ENCODE peak calls at places on chromosomes 12 and 14, in five cellular contexts. One of them, this sample, is unnamed.

GRCh38 chr12:106296179-106296877 is 6.2 kb upstream of the TCP11L2 start:
- DNase-seq in upper lobe of right lung: no peak
- DNase-seq in fibroblast of villous mesenchyme: peak
- DNase-seq in A549: peak
- DNase-seq in thyroid gland: no peak
- DNase-seq in this sample: no peak

GRCh38 chr14:59897757-59898383 is 22.1 kb upstream of the LRRC9 start:
- DNase-seq in thyroid gland: peak
- DNase-seq in upper lobe of right lung: no peak
- DNase-seq in A549: peak
- DNase-seq in fibroblast of villous mesenchyme: no peak
- DNase-seq in this sample: peak

GRCh38 chr12:15601210-15601800 is 187.9 kb downstream of the EPS8 start:
- DNase-seq in thyroid gland: no peak
- DNase-seq in fibroblast of villous mesenchyme: peak
- DNase-seq in upper lobe of right lung: no peak
- DNase-seq in A549: peak
- DNase-seq in this sample: no peak

GRCh38 chr12:126069549-126070165 is 1004.4 kb downstream of the AACS start:
- DNase-seq in thyroid gland: peak
- DNase-seq in fibroblast of villous mesenchyme: peak
- DNase-seq in A549: peak
- DNase-seq in upper lobe of right lung: no peak
- DNase-seq in this sample: peak

GRCh38 chr12:67940780-67941243 is 48.4 kb upstream of the IFNG-AS1 start:
- DNase-seq in A549: no peak
- DNase-seq in thyroid gland: no peak
- DNase-seq in upper lobe of right lung: no peak
- DNase-seq in fibroblast of villous mesenchyme: peak
- DNase-seq in this sample: no peak

GRCh38 chr14:68397827-68398226 is 395.0 kb downstream of the ZFP36L1 start:
- DNase-seq in A549: no peak
- DNase-seq in thyroid gland: no peak
- DNase-seq in upper lobe of right lung: no peak
- DNase-seq in fibroblast of villous mesenchyme: peak
- DNase-seq in this sample: no peak

GRCh38 chr12:92992041-92992440 is 62.9 kb upstream of the EEA1 start:
- DNase-seq in A549: no peak
- DNase-seq in thyroid gland: no peak
- DNase-seq in upper lobe of right lung: no peak
- DNase-seq in fibroblast of villous mesenchyme: no peak
- DNase-seq in this sample: no peak

GRCh38 chr12:97745406-97746101 is 282.9 kb downstream of the RMST start:
- DNase-seq in A549: no peak
- DNase-seq in thyroid gland: no peak
- DNase-seq in fibroblast of villous mesenchyme: no peak
- DNase-seq in upper lobe of right lung: no peak
- DNase-seq in this sample: no peak

GRCh38 chr14:103418508-103418818 is 33.2 kb downstream of the MARK3 start:
- DNase-seq in A549: no peak
- DNase-seq in fibroblast of villous mesenchyme: peak
- DNase-seq in upper lobe of right lung: no peak
- DNase-seq in thyroid gland: no peak
- DNase-seq in this sample: no peak

GRCh38 chr12:44571031-44571550 is 305.0 kb downstream of the NELL2 start:
- DNase-seq in fibroblast of villous mesenchyme: no peak
- DNase-seq in thyroid gland: no peak
- DNase-seq in upper lobe of right lung: no peak
- DNase-seq in A549: no peak
- DNase-seq in this sample: no peak

GRCh38 chr14:54348923-54349615 is 47.7 kb upstream of the CDKN3 start:
- DNase-seq in A549: no peak
- DNase-seq in upper lobe of right lung: no peak
- DNase-seq in thyroid gland: no peak
- DNase-seq in fibroblast of villous mesenchyme: peak
- DNase-seq in this sample: peak

GRCh38 chr14:54350196-54350595 is 46.6 kb upstream of the CDKN3 start:
- DNase-seq in thyroid gland: no peak
- DNase-seq in fibroblast of villous mesenchyme: peak
- DNase-seq in A549: no peak
- DNase-seq in upper lobe of right lung: no peak
- DNase-seq in this sample: peak

GRCh38 chr14:54347044-54347443 is 49.8 kb upstream of the CDKN3 start:
- DNase-seq in thyroid gland: no peak
- DNase-seq in upper lobe of right lung: no peak
- DNase-seq in fibroblast of villous mesenchyme: no peak
- DNase-seq in A549: no peak
- DNase-seq in this sample: no peak

GRCh38 chr14:54348001-54348611 is 48.7 kb upstream of the CDKN3 start:
- DNase-seq in fibroblast of villous mesenchyme: peak
- DNase-seq in upper lobe of right lung: no peak
- DNase-seq in A549: peak
- DNase-seq in thyroid gland: no peak
- DNase-seq in this sample: no peak

DNA sequence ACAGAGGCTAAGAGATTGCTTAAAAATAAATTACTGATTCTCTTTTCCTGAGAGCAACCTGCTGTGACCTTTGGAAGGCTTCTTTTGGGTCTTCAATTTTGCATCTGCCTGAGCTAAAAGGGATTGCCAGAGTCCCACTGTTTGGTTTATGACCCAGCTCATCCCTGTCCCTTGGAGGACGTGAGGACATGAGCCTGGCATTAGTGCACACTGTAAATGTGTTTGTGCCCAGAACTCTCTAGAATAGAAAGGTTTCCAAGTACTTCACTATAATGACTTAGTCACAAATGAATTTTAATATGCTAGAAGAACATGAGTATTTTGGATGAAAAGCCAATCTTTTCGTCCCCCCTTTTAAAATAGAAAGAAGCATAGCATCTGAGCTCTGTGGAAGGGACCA is 47.1 kb upstream of the CDKN3 start:
- DNase-seq in A549: no peak
- DNase-seq in fibroblast of villous mesenchyme: no peak
- DNase-seq in thyroid gland: no peak
- DNase-seq in upper lobe of right lung: no peak
- DNase-seq in this sample: no peak
- TF ChIP-seq CTCF in A549: no peak
- TF ChIP-seq CTCF in fibroblast of villous mesenchyme: no peak
- TF ChIP-seq CTCF in thyroid gland: no peak
- TF ChIP-seq CTCF in upper lobe of right lung: no peak
- TF ChIP-seq CTCF in this sample: no peak

DNA sequence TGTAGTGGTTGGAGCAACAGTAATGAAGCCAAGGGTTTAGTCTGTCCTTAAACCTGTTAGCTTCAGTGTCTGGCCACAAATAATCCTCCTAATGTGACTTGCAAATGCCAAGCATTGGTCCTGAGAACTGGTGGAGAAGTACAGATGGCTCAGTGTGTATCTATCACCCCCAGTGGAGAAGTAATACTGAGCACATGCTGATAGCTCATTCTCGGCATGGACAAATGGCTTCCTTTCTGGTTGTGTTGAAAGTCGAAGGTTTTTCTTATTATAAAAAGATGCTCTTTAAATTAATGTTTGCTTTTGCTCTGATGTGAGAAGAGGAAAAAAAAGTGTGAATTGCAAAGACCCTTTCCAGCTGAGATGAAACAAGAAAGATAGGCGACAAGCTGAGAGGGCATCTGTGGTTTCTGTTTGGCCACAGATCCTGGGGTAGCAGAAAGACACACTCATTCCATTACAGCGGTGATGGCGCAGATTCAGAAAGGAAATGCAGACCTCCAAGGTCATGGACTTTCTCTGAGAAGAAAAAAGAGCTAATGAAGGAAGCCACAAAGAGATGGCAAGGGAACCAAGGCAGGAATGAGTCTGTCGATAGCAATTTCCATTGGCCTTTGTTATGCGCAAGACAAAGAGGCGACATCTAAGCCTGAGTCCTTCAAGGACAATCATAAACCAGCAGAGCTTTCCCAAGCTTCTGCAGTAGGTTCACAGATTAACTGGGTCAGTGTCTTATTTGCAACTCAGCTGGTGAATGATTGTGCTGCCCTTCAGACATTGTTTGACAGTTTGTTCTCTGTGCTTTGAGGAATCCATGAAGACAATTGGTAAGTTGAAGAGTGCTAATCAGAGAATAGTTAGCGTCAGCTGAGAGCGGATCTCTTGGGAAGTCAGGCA is 155.5 kb upstream of the RGS6 start:
- DNase-seq in thyroid gland: no peak
- DNase-seq in fibroblast of villous mesenchyme: no peak
- DNase-seq in upper lobe of right lung: no peak
- DNase-seq in A549: no peak
- DNase-seq in this sample: no peak
- TF ChIP-seq CTCF in thyroid gland: no peak
- TF ChIP-seq CTCF in fibroblast of villous mesenchyme: no peak
- TF ChIP-seq CTCF in upper lobe of right lung: no peak
- TF ChIP-seq CTCF in A549: no peak
- TF ChIP-seq CTCF in this sample: no peak

GRCh38 chr12:20601668-20602280 is 93.4 kb upstream of the SLCO1C1 start:
- DNase-seq in fibroblast of villous mesenchyme: peak
- DNase-seq in upper lobe of right lung: no peak
- DNase-seq in A549: peak
- DNase-seq in thyroid gland: no peak
- DNase-seq in this sample: no peak
- TF ChIP-seq CTCF in fibroblast of villous mesenchyme: peak
- TF ChIP-seq CTCF in upper lobe of right lung: peak
- TF ChIP-seq CTCF in A549: peak
- TF ChIP-seq CTCF in thyroid gland: peak
- TF ChIP-seq CTCF in this sample: no peak

GRCh38 chr12:57240069-57240921 is 10.7 kb downstream of the STAC3 start:
- DNase-seq in fibroblast of villous mesenchyme: peak
- DNase-seq in upper lobe of right lung: peak
- DNase-seq in thyroid gland: peak
- DNase-seq in A549: no peak
- DNase-seq in this sample: no peak
- TF ChIP-seq CTCF in fibroblast of villous mesenchyme: no peak
- TF ChIP-seq CTCF in upper lobe of right lung: no peak
- TF ChIP-seq CTCF in thyroid gland: peak
- TF ChIP-seq CTCF in A549: no peak
- TF ChIP-seq CTCF in this sample: no peak